ENCODE peak calls at places on chromosomes 4 and X, in six cellular contexts. One of them, this sample, is unnamed.

GRCh38 chr4:7880681-7881080 is 59.0 kb downstream of the AFAP1 start:
- DNase-seq in WTC11: no peak
- DNase-seq in K562: no peak
- DNase-seq in GM12878: no peak
- DNase-seq in H1: no peak
- DNase-seq in HepG2: no peak
- DNase-seq in this sample: no peak

GRCh38 chrX:71998836-71999509 is 88.3 kb downstream of the NHSL2 start:
- DNase-seq in WTC11: no peak
- DNase-seq in K562: peak
- DNase-seq in GM12878: no peak
- DNase-seq in H1: no peak
- DNase-seq in HepG2: peak
- DNase-seq in this sample: peak

GRCh38 chr4:127131527-127131926 is 501.2 kb upstream of the INTU start:
- DNase-seq in WTC11: no peak
- DNase-seq in K562: no peak
- DNase-seq in GM12878: no peak
- DNase-seq in H1: no peak
- DNase-seq in HepG2: no peak
- DNase-seq in this sample: no peak

GRCh38 chr4:56799824-56800756 is 21.4 kb downstream of the SPINK2 start:
- DNase-seq in WTC11: peak
- DNase-seq in K562: peak
- DNase-seq in GM12878: peak
- DNase-seq in H1: peak
- DNase-seq in HepG2: peak
- DNase-seq in this sample: peak

GRCh38 chrX:84907324-84907946 is 96.2 kb upstream of the APOOL start:
- DNase-seq in WTC11: no peak
- DNase-seq in K562: peak
- DNase-seq in GM12878: no peak
- DNase-seq in H1: no peak
- DNase-seq in HepG2: no peak
- DNase-seq in this sample: peak

GRCh38 chrX:54166915-54167314 is 16.1 kb downstream of the FAM120C start:
- DNase-seq in WTC11: no peak
- DNase-seq in K562: no peak
- DNase-seq in GM12878: no peak
- DNase-seq in H1: no peak
- DNase-seq in HepG2: no peak
- DNase-seq in this sample: no peak

GRCh38 chr4:140260227-140260626 is 106.2 kb upstream of the MAML3 start:
- DNase-seq in WTC11: no peak
- DNase-seq in K562: no peak
- DNase-seq in GM12878: no peak
- DNase-seq in H1: no peak
- DNase-seq in HepG2: no peak
- DNase-seq in this sample: no peak

GRCh38 chrX:153857348-153857903 is 27.1 kb upstream of the PDZD4 start:
- DNase-seq in WTC11: no peak
- DNase-seq in K562: peak
- DNase-seq in GM12878: no peak
- DNase-seq in H1: no peak
- DNase-seq in HepG2: no peak
- DNase-seq in this sample: no peak

GRCh38 chr4:184856277-184856609 is 30.5 kb upstream of the ACSL1 start:
- DNase-seq in WTC11: no peak
- DNase-seq in K562: no peak
- DNase-seq in GM12878: no peak
- DNase-seq in H1: no peak
- DNase-seq in HepG2: no peak
- DNase-seq in this sample: no peak

GRCh38 chrX:10047133-10047532 is 80.0 kb downstream of the CLDN34 start:
- DNase-seq in WTC11: no peak
- DNase-seq in K562: peak
- DNase-seq in GM12878: no peak
- DNase-seq in H1: no peak
- DNase-seq in HepG2: no peak
- DNase-seq in this sample: no peak

GRCh38 chr4:93384897-93385296 is 443.7 kb upstream of the ATOH1 start:
- DNase-seq in WTC11: no peak
- DNase-seq in K562: no peak
- DNase-seq in GM12878: no peak
- DNase-seq in H1: no peak
- DNase-seq in HepG2: no peak
- DNase-seq in this sample: no peak

GRCh38 chr4:3304831-3305609 is 12.2 kb downstream of the RGS12 start:
- DNase-seq in WTC11: peak
- DNase-seq in K562: no peak
- DNase-seq in GM12878: no peak
- DNase-seq in H1: no peak
- DNase-seq in HepG2: no peak
- DNase-seq in this sample: no peak

GRCh38 chrX:150162141-150162540 is 201.0 kb upstream of the MAMLD1 start:
- DNase-seq in WTC11: no peak
- DNase-seq in K562: no peak
- DNase-seq in GM12878: no peak
- DNase-seq in H1: no peak
- DNase-seq in HepG2: no peak
- DNase-seq in this sample: no peak

GRCh38 chr4:8184061-8184460 is 15.0 kb upstream of the SH3TC1 start:
- DNase-seq in WTC11: no peak
- DNase-seq in K562: no peak
- DNase-seq in GM12878: no peak
- DNase-seq in H1: no peak
- DNase-seq in HepG2: no peak
- DNase-seq in this sample: no peak

GRCh38 chrX:120839506-120839905 is 36.2 kb downstream of the CT47B1 start:
- DNase-seq in WTC11: no peak
- DNase-seq in K562: no peak
- DNase-seq in GM12878: no peak
- DNase-seq in H1: no peak
- DNase-seq in HepG2: no peak
- DNase-seq in this sample: no peak

GRCh38 chrX:11704725-11705495 is 39.2 kb upstream of the ARHGAP6 start:
- DNase-seq in WTC11: peak
- DNase-seq in K562: no peak
- DNase-seq in GM12878: no peak
- DNase-seq in H1: no peak
- DNase-seq in HepG2: no peak
- DNase-seq in this sample: peak

GRCh38 chrX:41265615-41266014 is 68.3 kb upstream of the DDX3X start:
- DNase-seq in WTC11: no peak
- DNase-seq in K562: peak
- DNase-seq in GM12878: no peak
- DNase-seq in H1: no peak
- DNase-seq in HepG2: no peak
- DNase-seq in this sample: no peak

GRCh38 chr4:73499996-73500765 is 18.6 kb downstream of the AFM start:
- DNase-seq in WTC11: no peak
- DNase-seq in K562: no peak
- DNase-seq in GM12878: no peak
- DNase-seq in H1: no peak
- DNase-seq in HepG2: no peak
- DNase-seq in this sample: no peak

GRCh38 chr4:96305030-96305429 is 465.1 kb downstream of the PDHA2 start:
- DNase-seq in WTC11: no peak
- DNase-seq in K562: no peak
- DNase-seq in GM12878: no peak
- DNase-seq in H1: no peak
- DNase-seq in HepG2: no peak
- DNase-seq in this sample: no peak

GRCh38 chr4:29927895-29928294 is 792.3 kb upstream of the PCDH7 start:
- DNase-seq in WTC11: no peak
- DNase-seq in K562: no peak
- DNase-seq in GM12878: no peak
- DNase-seq in H1: no peak
- DNase-seq in HepG2: no peak
- DNase-seq in this sample: peak

GRCh38 chrX:79564362-79564761 is 197.2 kb upstream of the ITM2A start:
- DNase-seq in WTC11: no peak
- DNase-seq in K562: no peak
- DNase-seq in GM12878: no peak
- DNase-seq in H1: no peak
- DNase-seq in HepG2: no peak
- DNase-seq in this sample: no peak

GRCh38 chr4:128298129-128298758 is 10.6 kb upstream of the PGRMC2 start:
- DNase-seq in WTC11: no peak
- DNase-seq in K562: no peak
- DNase-seq in GM12878: no peak
- DNase-seq in H1: no peak
- DNase-seq in HepG2: no peak
- DNase-seq in this sample: no peak

DNA sequence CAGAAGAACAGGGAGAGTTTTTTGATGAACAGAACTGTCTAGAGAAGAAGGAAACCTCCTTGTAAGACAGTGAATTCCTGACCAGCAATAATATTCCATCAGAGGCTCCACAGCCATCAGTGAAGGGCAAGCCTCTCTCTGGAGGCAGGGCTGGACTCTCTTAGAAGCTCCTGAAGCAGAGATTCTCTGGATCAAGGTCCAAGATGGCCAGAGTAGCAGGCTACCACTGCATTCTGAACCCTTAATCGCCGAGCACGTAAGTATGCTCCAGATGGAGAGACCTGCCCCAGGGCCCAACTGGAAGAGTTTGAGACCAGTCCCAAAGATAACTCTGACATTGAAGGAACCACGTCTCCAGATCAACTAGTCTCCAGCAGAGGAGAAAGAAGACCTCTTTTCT is 16.4 kb downstream of the GABRE start:
- DNase-seq in WTC11: no peak
- DNase-seq in K562: no peak
- DNase-seq in GM12878: no peak
- DNase-seq in H1: no peak
- DNase-seq in HepG2: no peak
- DNase-seq in this sample: no peak
- TF ChIP-seq CREB1 in WTC11: no peak
- TF ChIP-seq CREB1 in K562: no peak
- TF ChIP-seq CREB1 in GM12878: no peak
- TF ChIP-seq CREB1 in H1: no peak
- TF ChIP-seq CREB1 in HepG2: no peak
- TF ChIP-seq CREB1 in this sample: no peak

GRCh38 chrX:130253916-130254315 is 14.8 kb downstream of the ZNF280C start:
- DNase-seq in WTC11: no peak
- DNase-seq in K562: no peak
- DNase-seq in GM12878: no peak
- DNase-seq in H1: no peak
- DNase-seq in HepG2: no peak
- DNase-seq in this sample: no peak
- TF ChIP-seq CREB1 in WTC11: no peak
- TF ChIP-seq CREB1 in K562: no peak
- TF ChIP-seq CREB1 in GM12878: no peak
- TF ChIP-seq CREB1 in H1: no peak
- TF ChIP-seq CREB1 in HepG2: no peak
- TF ChIP-seq CREB1 in this sample: no peak

GRCh38 chrX:110944323-110944761 is 148.7 kb upstream of the CHRDL1 start:
- DNase-seq in WTC11: peak
- DNase-seq in K562: no peak
- DNase-seq in GM12878: no peak
- DNase-seq in H1: no peak
- DNase-seq in HepG2: no peak
- DNase-seq in this sample: peak
- TF ChIP-seq CREB1 in WTC11: no peak
- TF ChIP-seq CREB1 in K562: no peak
- TF ChIP-seq CREB1 in GM12878: no peak
- TF ChIP-seq CREB1 in H1: no peak
- TF ChIP-seq CREB1 in HepG2: no peak
- TF ChIP-seq CREB1 in this sample: no peak

DNA sequence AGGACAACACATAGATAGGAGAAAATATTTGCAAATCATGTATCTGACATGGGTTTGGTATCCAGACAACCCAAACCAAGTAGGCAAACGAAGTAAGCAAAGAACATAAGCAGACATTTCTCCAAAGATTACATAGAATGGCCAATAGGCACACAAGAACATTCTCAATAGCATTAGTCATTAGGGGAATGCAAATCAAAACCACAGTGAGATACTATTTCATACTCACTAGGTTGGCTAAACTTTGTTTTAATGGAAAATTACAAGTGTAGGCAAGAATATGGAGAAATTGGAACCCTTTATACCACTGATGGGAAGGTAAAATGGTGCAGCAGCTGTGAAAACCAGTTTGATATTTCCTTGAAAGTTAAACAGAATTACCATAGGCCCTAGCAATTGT is 74.7 kb downstream of the CHRNA9 start:
- DNase-seq in WTC11: no peak
- DNase-seq in K562: no peak
- DNase-seq in GM12878: no peak
- DNase-seq in H1: no peak
- DNase-seq in HepG2: no peak
- DNase-seq in this sample: no peak
- TF ChIP-seq CREB1 in WTC11: no peak
- TF ChIP-seq CREB1 in K562: no peak
- TF ChIP-seq CREB1 in GM12878: no peak
- TF ChIP-seq CREB1 in H1: no peak
- TF ChIP-seq CREB1 in HepG2: no peak
- TF ChIP-seq CREB1 in this sample: no peak

GRCh38 chr4:142530724-142531123 is 315.4 kb downstream of the INPP4B start:
- DNase-seq in WTC11: no peak
- DNase-seq in K562: no peak
- DNase-seq in GM12878: no peak
- DNase-seq in H1: no peak
- DNase-seq in HepG2: no peak
- DNase-seq in this sample: peak

GRCh38 chr4:142532054-142532453 is 314.0 kb downstream of the INPP4B start:
- DNase-seq in WTC11: no peak
- DNase-seq in K562: no peak
- DNase-seq in GM12878: no peak
- DNase-seq in H1: no peak
- DNase-seq in HepG2: no peak
- DNase-seq in this sample: peak

GRCh38 chr4:142523111-142523510 is 323.0 kb downstream of the INPP4B start:
- DNase-seq in WTC11: no peak
- DNase-seq in K562: no peak
- DNase-seq in GM12878: no peak
- DNase-seq in H1: no peak
- DNase-seq in HepG2: no peak
- DNase-seq in this sample: no peak

GRCh38 chr4:142528433-142528832 is 317.7 kb downstream of the INPP4B start:
- DNase-seq in WTC11: no peak
- DNase-seq in K562: no peak
- DNase-seq in GM12878: no peak
- DNase-seq in H1: no peak
- DNase-seq in HepG2: no peak
- DNase-seq in this sample: no peak
- TF ChIP-seq CREB1 in WTC11: no peak
- TF ChIP-seq CREB1 in K562: no peak
- TF ChIP-seq CREB1 in GM12878: no peak
- TF ChIP-seq CREB1 in H1: no peak
- TF ChIP-seq CREB1 in HepG2: no peak
- TF ChIP-seq CREB1 in this sample: no peak

DNA sequence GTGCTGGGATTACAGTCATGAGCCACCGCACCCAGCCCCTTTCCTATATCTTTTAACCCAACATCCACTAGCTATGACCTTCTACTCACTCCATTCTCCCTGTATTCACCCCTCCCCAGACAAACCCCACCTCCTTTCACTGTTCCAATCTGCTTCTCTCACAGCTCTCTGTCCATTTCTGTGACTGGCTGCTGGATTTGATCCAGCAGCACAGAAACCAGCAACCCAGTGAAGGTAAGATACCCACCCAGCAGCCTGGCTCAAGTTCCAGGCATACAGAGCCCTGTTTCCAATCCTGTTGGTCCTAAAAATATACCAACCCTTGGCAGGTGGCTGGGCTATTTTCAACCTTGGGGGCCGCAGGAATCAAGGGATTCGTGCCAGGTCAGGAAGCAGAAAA is 56.9 kb upstream of the SMIM10 start:
- DNase-seq in WTC11: no peak
- DNase-seq in K562: peak
- DNase-seq in GM12878: no peak
- DNase-seq in H1: no peak
- DNase-seq in HepG2: no peak
- DNase-seq in this sample: no peak
- TF ChIP-seq CREB1 in WTC11: no peak
- TF ChIP-seq CREB1 in K562: no peak
- TF ChIP-seq CREB1 in GM12878: no peak
- TF ChIP-seq CREB1 in H1: no peak
- TF ChIP-seq CREB1 in HepG2: no peak
- TF ChIP-seq CREB1 in this sample: no peak